ENCODE peak calls at places on chromosomes 5 and 9, in five cellular contexts. R, A, P, T and L are unnamed samples.

GRCh38 chr5:50666261-50667078 is at the start of gene PARP8:
- DNase-seq in R (peak), T (peak), P (peak), A (no peak), L (peak)

GRCh38 chr5:179827684-179828083 is 7.0 kb downstream of the SQSTM1 start:
- DNase-seq in T (peak), A (no peak), R (no peak), P (peak), L (peak)

GRCh38 chr9:110986529-110986928 is 51.7 kb downstream of the LPAR1 start:
- DNase-seq in A (no peak), T (peak), P (no peak), R (no peak), L (no peak)

GRCh38 chr9:98570663-98571440 is 137.9 kb downstream of the GABBR2 start:
- DNase-seq in P (no peak), A (no peak), T (no peak), R (no peak), L (no peak)

GRCh38 chr9:69013404-69013727 is 547 bp downstream of the PRKACG start:
- DNase-seq in P (no peak), R (no peak), T (no peak), A (no peak), L (no peak)

GRCh38 chr5:4862500-4862899 is 277.6 kb upstream of the ADAMTS16 start:
- DNase-seq in R (peak), T (peak), P (peak), A (no peak), L (no peak)

GRCh38 chr9:134519403-134520070 is 122.1 kb upstream of the COL5A1 start:
- DNase-seq in T (no peak), R (no peak), P (no peak), A (no peak), L (no peak)

GRCh38 chr9:114004221-114004716 is 73.8 kb downstream of the AMBP start:
- DNase-seq in R (no peak), T (no peak), P (no peak), A (peak), L (no peak)

GRCh38 chr9:130058154-130058553 is 4.4 kb downstream of the GPR107 start:
- DNase-seq in T (no peak), P (no peak), A (no peak), R (no peak), L (no peak)

GRCh38 chr5:15946026-15946425 is 233.6 kb downstream of the MARCHF11 start:
- DNase-seq in R (no peak), T (no peak), A (no peak), P (no peak), L (no peak)

GRCh38 chr5:59569608-59570334 is 323.8 kb downstream of the PDE4D start:
- DNase-seq in R (no peak), P (no peak), T (no peak), A (no peak), L (no peak)

GRCh38 chr5:57993866-57994265 is 466.0 kb downstream of the PLK2 start:
- DNase-seq in R (no peak), A (no peak), P (no peak), T (no peak), L (no peak)

GRCh38 chr9:126797903-126798302 is 6.9 kb upstream of the ZBTB43 start:
- DNase-seq in A (no peak), R (no peak), T (no peak), P (no peak), L (no peak)

GRCh38 chr5:83924171-83924570 is 203.5 kb upstream of the HAPLN1 start:
- DNase-seq in A (no peak), P (no peak), T (peak), R (no peak), L (no peak)

GRCh38 chr9:98010450-98010849 is 27.3 kb downstream of the ANP32B start:
- DNase-seq in P (peak), A (no peak), T (peak), R (peak), L (peak)

GRCh38 chr9:114616684-114617520 is 5.8 kb downstream of the TMEM268 start:
- DNase-seq in P (no peak), R (peak), A (peak), T (no peak), L (peak)

GRCh38 chr5:136251502-136251901 is 58.5 kb upstream of the SMIM32 start:
- DNase-seq in P (no peak), T (no peak), A (no peak), R (no peak), L (no peak)

GRCh38 chr5:129244478-129244877 is 149.9 kb downstream of the ISOC1 start:
- DNase-seq in P (no peak), T (peak), A (no peak), R (no peak), L (no peak)

GRCh38 chr5:53034832-53035231 is 45.7 kb downstream of the ITGA2 start:
- DNase-seq in R (no peak), T (no peak), A (no peak), P (no peak), L (no peak)

GRCh38 chr5:145787001-145787400 is 48.1 kb downstream of the PRELID2 start:
- DNase-seq in R (no peak), T (no peak), A (no peak), P (no peak), L (no peak)

GRCh38 chr5:83322273-83322924 is 149.1 kb upstream of the VCAN start:
- DNase-seq in T (no peak), P (peak), R (no peak), A (no peak), L (no peak)

GRCh38 chr9:87878930-87879603 is 3.6 kb upstream of the SPATA31E1 start:
- DNase-seq in P (peak), A (no peak), T (peak), R (no peak), L (no peak)

GRCh38 chr9:3875371-3876132 is 349.8 kb upstream of the RFX3 start:
- DNase-seq in R (no peak), A (no peak), T (peak), P (peak), L (no peak)

GRCh38 chr5:161286066-161286655 is 260.4 kb downstream of the GABRB2 start:
- DNase-seq in R (peak), T (no peak), A (no peak), P (no peak), L (peak)

GRCh38 chr5:100131161-100131560 is 404.0 kb upstream of the FAM174A start:
- DNase-seq in P (no peak), A (no peak), T (no peak), R (no peak), L (no peak)

GRCh38 chr5:107526263-107526937 is 144.3 kb downstream of the EFNA5 start:
- DNase-seq in A (no peak), T (no peak), P (no peak), R (no peak), L (no peak)

DNA sequence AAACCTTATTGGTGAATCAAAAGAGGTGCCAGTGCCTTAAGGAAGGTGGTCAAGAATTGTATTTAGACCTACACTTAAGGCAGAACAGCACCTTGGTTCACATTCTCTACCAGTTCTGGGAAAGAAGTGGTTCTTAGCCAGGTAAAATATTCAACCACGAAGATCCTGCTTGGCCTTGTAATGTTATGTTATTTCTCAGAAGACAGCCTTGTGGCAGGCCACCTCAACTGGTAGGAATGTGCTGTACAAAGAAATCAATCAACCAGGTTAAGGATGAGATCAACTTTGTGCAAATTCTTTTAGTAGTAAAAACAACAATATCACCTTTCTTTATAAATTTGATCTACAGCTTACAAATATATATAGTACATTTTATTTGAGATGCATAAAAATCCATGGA is 246.8 kb downstream of the ARRDC3 start:
- DNase-seq in T (no peak), A (no peak), P (no peak), R (no peak), L (no peak)
- TF ChIP-seq CTCF in T (no peak), A (no peak), P (no peak), R (no peak), L (no peak)

DNA sequence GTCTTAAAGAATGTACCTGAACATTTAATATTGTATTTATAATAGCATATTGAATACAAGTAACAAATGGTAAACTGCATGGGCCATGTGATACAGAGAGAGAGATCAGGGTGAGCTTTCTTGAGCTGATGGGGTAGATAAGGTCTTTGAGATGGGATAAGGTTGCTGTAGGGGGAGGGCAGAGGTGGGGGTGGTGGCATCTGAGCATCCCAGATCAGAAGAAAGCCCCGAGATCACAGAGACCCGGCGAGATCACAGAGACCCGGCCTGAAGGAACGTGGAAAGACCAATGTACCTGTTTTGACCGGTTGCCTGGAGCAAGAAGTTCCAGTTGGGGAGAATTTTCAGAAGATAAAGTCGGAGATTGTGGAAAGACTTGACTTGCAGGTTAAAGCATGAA is 6.6 kb downstream of the SMARCA2 start:
- DNase-seq in T (no peak), A (no peak), R (no peak), P (no peak), L (no peak)
- TF ChIP-seq CTCF in T (no peak), A (no peak), R (no peak), P (no peak), L (no peak)

DNA sequence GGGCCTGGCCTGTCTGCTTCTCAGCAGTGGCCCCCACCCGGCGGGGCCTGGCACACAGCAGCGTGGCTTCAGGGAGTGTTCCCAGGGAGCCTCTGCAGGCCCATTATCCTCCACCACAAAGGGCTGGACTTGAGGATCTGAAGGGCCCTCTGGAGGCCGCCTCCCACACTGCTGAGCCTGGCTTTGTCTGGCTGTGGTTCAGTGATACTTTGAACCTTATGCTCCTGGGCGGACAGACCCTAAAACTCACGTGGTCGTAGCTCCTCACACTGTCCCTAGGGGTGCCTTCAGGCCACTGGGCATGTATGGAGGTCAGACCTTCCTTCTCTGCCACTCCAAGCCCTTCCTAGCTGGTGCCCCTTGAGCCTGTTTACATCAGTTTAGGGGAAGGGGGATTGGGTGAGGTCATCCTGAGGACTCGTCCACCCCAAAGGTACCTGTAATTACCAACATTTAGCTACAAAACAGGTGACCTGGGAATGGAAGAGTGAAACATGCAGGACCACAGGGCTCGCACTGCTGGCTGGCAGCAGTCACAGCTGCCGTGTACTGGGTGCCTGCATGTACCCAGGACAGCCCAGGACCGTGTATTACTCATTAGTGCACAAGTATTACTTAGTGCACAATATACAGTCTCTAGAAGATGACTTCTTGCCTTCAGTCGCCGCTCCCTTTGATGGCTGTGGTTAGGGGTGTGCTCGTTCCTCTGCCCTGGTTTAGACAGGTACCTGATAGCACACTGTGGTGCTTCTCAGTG is 8.5 kb downstream of the GRHPR start:
- DNase-seq in A (no peak), T (no peak), R (no peak), P (no peak), L (no peak)
- TF ChIP-seq CTCF in A (no peak), T (no peak), R (no peak), P (peak), L (no peak)

DNA sequence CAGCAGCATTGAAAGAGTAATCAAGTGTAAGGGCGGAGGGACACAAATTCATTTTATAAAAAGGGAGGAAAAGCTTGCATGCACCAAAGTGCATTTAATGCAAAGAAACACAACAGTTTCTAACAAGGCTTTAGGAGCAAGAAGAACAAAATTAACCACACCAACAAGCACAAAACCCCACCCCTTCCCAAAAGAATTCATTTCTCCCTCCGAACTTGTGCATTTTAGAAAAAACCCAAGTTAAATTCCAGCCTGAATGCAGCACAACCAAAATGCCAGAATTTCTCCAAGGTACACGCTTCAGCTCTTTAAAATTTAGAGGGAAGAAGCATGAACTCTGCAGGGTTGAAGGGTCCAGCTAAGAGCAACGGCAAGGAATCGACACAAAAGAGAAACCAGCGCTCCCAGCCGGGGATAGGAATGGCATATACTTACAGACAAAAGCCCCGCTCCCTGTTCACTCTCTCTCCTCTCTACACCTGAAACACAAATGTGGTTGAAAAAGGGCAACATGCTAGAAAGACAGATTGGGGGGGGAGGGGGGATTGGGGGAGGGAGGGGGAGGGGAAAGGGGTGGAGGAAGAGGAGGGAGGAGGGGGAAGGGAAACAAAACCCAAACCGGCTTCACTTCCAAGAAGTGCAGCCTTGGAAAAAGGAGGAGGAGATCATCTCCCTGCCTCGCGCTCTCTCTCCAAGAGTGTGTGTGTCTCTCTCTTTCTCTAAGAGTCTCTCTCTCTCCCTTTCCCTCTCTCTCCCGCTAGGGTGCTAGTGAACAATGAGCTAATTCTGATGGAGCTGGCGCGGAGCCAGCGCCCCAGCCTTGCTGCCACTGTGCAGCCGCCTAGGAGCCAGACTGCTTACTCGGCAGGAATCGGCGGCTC is at the start of gene NREP:
- DNase-seq in T (peak), A (peak), P (peak), R (peak), L (no peak)
- TF ChIP-seq CTCF in T (peak), A (peak), P (peak), R (no peak), L (no peak)